ENCODE peak calls at places on chromosomes 7 and 10, in four cellular contexts. One of them, this sample, is unnamed.

GRCh38 chr7:149494738-149495368 is 2.8 kb downstream of the ZNF746 start:
- DNase-seq in IMR-90: peak
- DNase-seq in body of pancreas: no peak
- DNase-seq in CD8-positive, alpha-beta T cell: no peak
- DNase-seq in this sample: no peak

GRCh38 chr7:1033546-1034145 is 10.7 kb upstream of the GPR146 start:
- DNase-seq in body of pancreas: no peak
- DNase-seq in IMR-90: no peak
- DNase-seq in CD8-positive, alpha-beta T cell: peak
- DNase-seq in this sample: no peak

GRCh38 chr7:102935450-102936110 is 22.8 kb downstream of the LRRC17 start:
- DNase-seq in body of pancreas: no peak
- DNase-seq in CD8-positive, alpha-beta T cell: no peak
- DNase-seq in IMR-90: no peak
- DNase-seq in this sample: no peak

GRCh38 chr7:39838326-39838725 is 111.7 kb upstream of the CDK13 start:
- DNase-seq in body of pancreas: peak
- DNase-seq in CD8-positive, alpha-beta T cell: no peak
- DNase-seq in IMR-90: peak
- DNase-seq in this sample: peak

GRCh38 chr7:140423501-140423900 is 19.6 kb downstream of the RAB19 start:
- DNase-seq in body of pancreas: no peak
- DNase-seq in IMR-90: no peak
- DNase-seq in CD8-positive, alpha-beta T cell: no peak
- DNase-seq in this sample: no peak

GRCh38 chr10:70940834-70941568 is 52.6 kb upstream of the PCBD1 start:
- DNase-seq in body of pancreas: peak
- DNase-seq in IMR-90: no peak
- DNase-seq in CD8-positive, alpha-beta T cell: no peak
- DNase-seq in this sample: peak

GRCh38 chr10:3978174-3978573 is 193.2 kb upstream of the KLF6 start:
- DNase-seq in body of pancreas: no peak
- DNase-seq in IMR-90: peak
- DNase-seq in CD8-positive, alpha-beta T cell: no peak
- DNase-seq in this sample: peak

GRCh38 chr7:124914298-124914697 is 15.3 kb downstream of the POT1 start:
- DNase-seq in body of pancreas: no peak
- DNase-seq in CD8-positive, alpha-beta T cell: no peak
- DNase-seq in IMR-90: no peak
- DNase-seq in this sample: no peak

GRCh38 chr7:140230517-140230861 is 53.7 kb upstream of the KDM7A start:
- DNase-seq in IMR-90: no peak
- DNase-seq in body of pancreas: peak
- DNase-seq in CD8-positive, alpha-beta T cell: peak
- DNase-seq in this sample: no peak

GRCh38 chr7:30057741-30058140 is 29.5 kb downstream of the PLEKHA8 start:
- DNase-seq in body of pancreas: no peak
- DNase-seq in IMR-90: peak
- DNase-seq in CD8-positive, alpha-beta T cell: no peak
- DNase-seq in this sample: no peak

GRCh38 chr7:134051020-134051419 is 76.1 kb upstream of the LRGUK start:
- DNase-seq in CD8-positive, alpha-beta T cell: no peak
- DNase-seq in body of pancreas: no peak
- DNase-seq in IMR-90: no peak
- DNase-seq in this sample: no peak

GRCh38 chr7:101608772-101609713 is 20.1 kb downstream of the MYL10 start:
- DNase-seq in IMR-90: no peak
- DNase-seq in CD8-positive, alpha-beta T cell: no peak
- DNase-seq in body of pancreas: peak
- DNase-seq in this sample: no peak

GRCh38 chr7:86667732-86668131 is 24.0 kb downstream of the GRM3 start:
- DNase-seq in body of pancreas: no peak
- DNase-seq in CD8-positive, alpha-beta T cell: no peak
- DNase-seq in IMR-90: no peak
- DNase-seq in this sample: no peak

GRCh38 chr10:343231-344215 is 208.3 kb downstream of the ZMYND11 start:
- DNase-seq in IMR-90: no peak
- DNase-seq in body of pancreas: no peak
- DNase-seq in CD8-positive, alpha-beta T cell: no peak
- DNase-seq in this sample: no peak

GRCh38 chr7:1311406-1312097 is 78.9 kb downstream of the UNCX start:
- DNase-seq in IMR-90: no peak
- DNase-seq in CD8-positive, alpha-beta T cell: no peak
- DNase-seq in body of pancreas: no peak
- DNase-seq in this sample: no peak

GRCh38 chr7:141693082-141693481 is 8.9 kb downstream of the DENND11 start:
- DNase-seq in IMR-90: no peak
- DNase-seq in CD8-positive, alpha-beta T cell: no peak
- DNase-seq in body of pancreas: no peak
- DNase-seq in this sample: no peak

GRCh38 chr7:126589068-126589684 is 663.6 kb downstream of the GRM8 start:
- DNase-seq in body of pancreas: no peak
- DNase-seq in CD8-positive, alpha-beta T cell: no peak
- DNase-seq in IMR-90: no peak
- DNase-seq in this sample: no peak

GRCh38 chr7:149282331-149282655 is 20.3 kb downstream of the ZNF783 start:
- DNase-seq in CD8-positive, alpha-beta T cell: no peak
- DNase-seq in IMR-90: no peak
- DNase-seq in body of pancreas: no peak
- DNase-seq in this sample: no peak

GRCh38 chr7:23357190-23358093 is 58.3 kb downstream of the MALSU1 start:
- DNase-seq in CD8-positive, alpha-beta T cell: no peak
- DNase-seq in body of pancreas: no peak
- DNase-seq in IMR-90: peak
- DNase-seq in this sample: no peak

GRCh38 chr10:17616403-17617030 is 657 bp downstream of the HACD1 start:
- DNase-seq in body of pancreas: peak
- DNase-seq in CD8-positive, alpha-beta T cell: peak
- DNase-seq in IMR-90: peak
- DNase-seq in this sample: peak

GRCh38 chr10:132069122-132069848 is 3.5 kb downstream of the JAKMIP3 start:
- DNase-seq in body of pancreas: no peak
- DNase-seq in CD8-positive, alpha-beta T cell: no peak
- DNase-seq in IMR-90: no peak
- DNase-seq in this sample: no peak

GRCh38 chr10:125260260-125260659 is 99.9 kb upstream of the CTBP2 start:
- DNase-seq in CD8-positive, alpha-beta T cell: no peak
- DNase-seq in IMR-90: no peak
- DNase-seq in body of pancreas: no peak
- DNase-seq in this sample: no peak

GRCh38 chr7:96833701-96834453 is 124.2 kb upstream of the SEM1 start:
- DNase-seq in CD8-positive, alpha-beta T cell: no peak
- DNase-seq in IMR-90: no peak
- DNase-seq in body of pancreas: no peak
- DNase-seq in this sample: peak

GRCh38 chr7:73749931-73750776 is 11.6 kb upstream of the ABHD11 start:
- DNase-seq in CD8-positive, alpha-beta T cell: no peak
- DNase-seq in body of pancreas: no peak
- DNase-seq in IMR-90: no peak
- DNase-seq in this sample: no peak

GRCh38 chr7:80603940-80604339 is 34.5 kb upstream of the CD36 start:
- DNase-seq in body of pancreas: no peak
- DNase-seq in CD8-positive, alpha-beta T cell: no peak
- DNase-seq in IMR-90: no peak
- DNase-seq in this sample: no peak

GRCh38 chr7:97293031-97293430 is 175.5 kb downstream of the SDHAF3 start:
- DNase-seq in CD8-positive, alpha-beta T cell: no peak
- DNase-seq in body of pancreas: no peak
- DNase-seq in IMR-90: no peak
- DNase-seq in this sample: no peak

GRCh38 chr7:142568430-142569097 is 180.7 kb upstream of the PRSS1 start:
- DNase-seq in IMR-90: peak
- DNase-seq in body of pancreas: no peak
- DNase-seq in CD8-positive, alpha-beta T cell: no peak
- DNase-seq in this sample: peak

GRCh38 chr7:80941206-80941758 is 22.4 kb upstream of the SEMA3C start:
- DNase-seq in IMR-90: peak
- DNase-seq in body of pancreas: no peak
- DNase-seq in CD8-positive, alpha-beta T cell: no peak
- DNase-seq in this sample: peak

GRCh38 chr7:82444220-82445049 is 858 bp upstream of the CACNA2D1 start:
- DNase-seq in IMR-90: no peak
- DNase-seq in CD8-positive, alpha-beta T cell: no peak
- DNase-seq in body of pancreas: no peak
- DNase-seq in this sample: no peak

GRCh38 chr10:124092270-124093075 is 925 bp downstream of the CHST15 start:
- DNase-seq in body of pancreas: peak
- DNase-seq in IMR-90: no peak
- DNase-seq in CD8-positive, alpha-beta T cell: no peak
- DNase-seq in this sample: peak

GRCh38 chr10:60594476-60595051 is 183.7 kb upstream of the CDK1 start:
- DNase-seq in body of pancreas: no peak
- DNase-seq in IMR-90: peak
- DNase-seq in CD8-positive, alpha-beta T cell: no peak
- DNase-seq in this sample: peak

GRCh38 chr7:29780346-29780745 is 26.0 kb upstream of the WIPF3 start:
- DNase-seq in IMR-90: no peak
- DNase-seq in CD8-positive, alpha-beta T cell: no peak
- DNase-seq in body of pancreas: no peak
- DNase-seq in this sample: no peak

GRCh38 chr10:13969118-13969791 is 361.5 kb downstream of the FRMD4A start:
- DNase-seq in IMR-90: no peak
- DNase-seq in CD8-positive, alpha-beta T cell: no peak
- DNase-seq in body of pancreas: no peak
- DNase-seq in this sample: no peak

GRCh38 chr10:104052351-104052885 is 33.3 kb downstream of the COL17A1 start:
- DNase-seq in IMR-90: no peak
- DNase-seq in body of pancreas: no peak
- DNase-seq in CD8-positive, alpha-beta T cell: no peak
- DNase-seq in this sample: no peak
- H3K4me3 ChIP-seq in IMR-90: no peak
- H3K4me3 ChIP-seq in body of pancreas: no peak
- H3K4me3 ChIP-seq in CD8-positive, alpha-beta T cell: no peak
- H3K4me3 ChIP-seq in this sample: no peak

DNA sequence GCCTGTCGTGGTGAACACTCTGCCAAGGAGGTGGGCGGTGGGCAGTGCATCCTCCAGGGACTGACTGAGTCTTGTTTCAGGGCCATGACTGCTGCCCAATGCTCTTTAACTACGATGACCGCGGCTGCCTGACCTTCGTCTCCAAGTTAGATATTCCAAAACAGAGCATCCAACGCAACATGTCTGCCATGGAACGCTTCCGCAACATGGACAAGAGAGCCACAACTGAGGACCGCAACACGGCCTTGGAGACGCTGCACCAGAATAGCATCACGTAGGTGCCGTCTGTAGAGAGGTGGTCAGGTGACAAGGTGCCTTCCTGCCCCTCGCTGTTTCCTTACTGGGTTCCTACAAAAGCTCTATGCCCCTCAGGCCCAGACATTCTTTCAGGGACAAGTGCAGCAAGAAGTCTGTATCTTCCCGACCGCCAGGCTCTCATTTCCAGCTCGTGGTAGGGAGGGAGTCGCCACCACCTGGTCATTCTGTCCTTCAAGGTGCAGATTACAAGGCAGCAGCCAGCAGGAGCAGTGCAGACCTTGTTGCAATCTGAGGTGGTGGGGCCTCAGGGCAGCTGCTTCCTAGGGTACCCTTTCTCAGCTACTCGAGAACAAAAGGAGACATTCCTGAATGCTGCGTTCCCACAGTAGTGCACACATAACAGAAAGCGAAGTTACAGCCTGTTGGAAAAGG is 14.9 kb upstream of the ARPC1B start:
- DNase-seq in IMR-90: no peak
- DNase-seq in CD8-positive, alpha-beta T cell: no peak
- DNase-seq in body of pancreas: no peak
- DNase-seq in this sample: no peak
- TF ChIP-seq CTCF in IMR-90: no peak
- TF ChIP-seq CTCF in CD8-positive, alpha-beta T cell: no peak
- TF ChIP-seq CTCF in body of pancreas: no peak
- TF ChIP-seq CTCF in this sample: no peak

DNA sequence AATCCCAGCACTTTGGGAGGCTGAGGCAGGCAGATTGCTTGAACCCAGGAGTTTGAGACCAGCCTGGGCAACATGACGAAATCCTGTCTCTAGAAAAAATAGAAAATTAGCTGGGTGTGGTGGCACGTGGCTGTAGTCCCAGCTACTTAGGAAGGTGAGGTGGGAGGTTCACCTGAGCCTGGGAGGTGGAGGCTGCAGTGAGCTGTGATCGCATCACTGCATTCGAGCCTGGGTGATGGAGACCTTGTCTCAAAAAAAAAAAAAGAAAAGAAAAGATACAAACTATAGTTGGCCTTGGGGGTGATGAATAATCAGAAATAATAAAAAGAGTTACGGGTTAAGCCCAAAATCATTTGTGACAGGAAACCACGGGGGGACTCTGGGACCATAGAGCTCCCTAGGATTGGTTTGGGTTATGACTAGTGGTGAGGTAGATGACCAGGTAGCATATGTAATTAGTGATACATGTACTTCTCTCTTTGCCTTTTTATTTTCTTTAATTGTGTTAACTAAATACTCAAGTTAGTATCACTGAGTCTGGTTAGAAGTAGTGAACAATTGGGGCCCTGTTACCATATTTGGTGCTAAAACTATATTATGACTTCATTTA is 10.4 kb upstream of the ASCC1 start:
- DNase-seq in body of pancreas: no peak
- DNase-seq in CD8-positive, alpha-beta T cell: no peak
- DNase-seq in IMR-90: no peak
- DNase-seq in this sample: no peak
- H3K27ac ChIP-seq in body of pancreas: peak
- H3K27ac ChIP-seq in CD8-positive, alpha-beta T cell: no peak
- H3K27ac ChIP-seq in IMR-90: no peak
- H3K27ac ChIP-seq in this sample: no peak

DNA sequence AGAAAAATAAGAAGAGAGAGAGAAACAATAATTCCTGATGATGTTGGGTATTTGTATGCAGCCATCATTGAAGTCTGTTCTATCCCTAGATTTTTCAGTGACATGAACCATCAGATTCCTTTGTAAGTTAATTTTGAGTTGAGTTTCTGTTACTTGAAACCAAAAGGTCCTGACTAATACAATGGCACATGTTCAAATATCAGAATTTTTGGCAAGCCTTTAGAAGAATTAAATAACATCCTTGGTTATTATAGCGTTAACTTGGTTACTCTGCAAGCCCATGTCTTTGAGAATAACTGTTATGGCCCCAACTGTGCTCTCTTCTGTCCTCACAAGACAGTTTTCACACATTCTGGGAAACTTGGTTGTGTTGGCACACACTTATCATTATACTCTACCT is 66.5 kb downstream of the SYPL1 start:
- DNase-seq in IMR-90: peak
- DNase-seq in CD8-positive, alpha-beta T cell: no peak
- DNase-seq in body of pancreas: no peak
- DNase-seq in this sample: no peak
- H3K4me3 ChIP-seq in IMR-90: no peak
- H3K4me3 ChIP-seq in CD8-positive, alpha-beta T cell: no peak
- H3K4me3 ChIP-seq in body of pancreas: no peak
- H3K4me3 ChIP-seq in this sample: no peak

DNA sequence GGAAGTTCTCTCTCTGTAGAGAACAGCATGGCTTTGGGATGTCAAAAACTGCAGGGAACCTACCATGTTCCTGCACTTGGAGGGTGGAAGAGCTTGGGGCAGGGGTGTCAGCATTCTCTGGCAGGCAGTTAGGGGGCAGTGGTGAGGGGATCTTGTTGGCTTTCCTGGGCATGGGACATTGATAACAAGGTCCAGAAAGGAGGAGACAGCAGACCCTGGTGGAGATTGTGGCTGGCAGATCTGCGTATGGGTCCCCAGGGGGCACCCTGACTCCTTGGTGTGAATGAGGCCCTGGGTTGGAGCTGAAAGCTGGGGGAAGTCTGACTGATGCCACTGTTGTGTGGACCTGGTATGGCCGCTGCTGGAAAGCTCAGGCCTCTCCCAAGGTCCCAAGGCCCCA is 22.9 kb upstream of the CAMK2B start:
- DNase-seq in IMR-90: peak
- DNase-seq in CD8-positive, alpha-beta T cell: no peak
- DNase-seq in body of pancreas: no peak
- DNase-seq in this sample: peak
- TF ChIP-seq CTCF in IMR-90: peak
- TF ChIP-seq CTCF in CD8-positive, alpha-beta T cell: no peak
- TF ChIP-seq CTCF in body of pancreas: no peak
- TF ChIP-seq CTCF in this sample: peak

This sample was measured in brain microvascular endothelial cell.